ENCODE peak calls at places on chromosome 1, in five cellular contexts. One of them, this sample, is unnamed.
A peak's percentile ranks its signal among the peaks of the same experiment; 100 is the strongest.

GRCh38 chr1:44733365-44733764 is 2.4 kb upstream of the RNU5D-1 start:
- DNase-seq in GM23338: no peak
- DNase-seq in neural progenitor cell: no peak
- DNase-seq in OCI-LY7: no peak
- DNase-seq in PC-3: peak; percentile 47
- DNase-seq in this sample: peak; percentile 77

GRCh38 chr1:235401251-235401650 is 34.0 kb downstream of the TBCE start:
- DNase-seq in OCI-LY7: no peak
- DNase-seq in neural progenitor cell: no peak
- DNase-seq in GM23338: no peak
- DNase-seq in PC-3: no peak
- DNase-seq in this sample: peak; percentile 38

GRCh38 chr1:169860750-169861149 is 32.9 kb downstream of the SCYL3 start:
- DNase-seq in neural progenitor cell: no peak
- DNase-seq in OCI-LY7: no peak
- DNase-seq in GM23338: no peak
- DNase-seq in PC-3: no peak
- DNase-seq in this sample: no peak

GRCh38 chr1:33043267-33044090 is 6.8 kb upstream of the AK2 start:
- DNase-seq in PC-3: no peak
- DNase-seq in OCI-LY7: no peak
- DNase-seq in neural progenitor cell: no peak
- DNase-seq in GM23338: no peak
- DNase-seq in this sample: no peak

GRCh38 chr1:87902830-87903614 is 574.3 kb downstream of the LMO4 start:
- DNase-seq in GM23338: no peak
- DNase-seq in neural progenitor cell: peak; percentile 23
- DNase-seq in OCI-LY7: no peak
- DNase-seq in PC-3: peak; percentile 9
- DNase-seq in this sample: peak; percentile 7

GRCh38 chr1:196409586-196409985 is 198.7 kb downstream of the KCNT2 start:
- DNase-seq in OCI-LY7: no peak
- DNase-seq in PC-3: peak; percentile 7
- DNase-seq in neural progenitor cell: no peak
- DNase-seq in GM23338: no peak
- DNase-seq in this sample: peak; percentile 5

GRCh38 chr1:1068374-1069060 is 5.6 kb downstream of the RNF223 start:
- DNase-seq in GM23338: peak; percentile 52
- DNase-seq in OCI-LY7: peak; percentile 68
- DNase-seq in PC-3: peak; percentile 93
- DNase-seq in neural progenitor cell: peak; percentile 52
- DNase-seq in this sample: no peak

GRCh38 chr1:58966917-58967733 is 183.3 kb upstream of the JUN start:
- DNase-seq in PC-3: no peak
- DNase-seq in GM23338: no peak
- DNase-seq in OCI-LY7: no peak
- DNase-seq in neural progenitor cell: no peak
- DNase-seq in this sample: no peak

GRCh38 chr1:53362851-53363642 is 35.2 kb upstream of the LRP8 start:
- DNase-seq in GM23338: peak; percentile 32
- DNase-seq in OCI-LY7: peak; percentile 17
- DNase-seq in neural progenitor cell: no peak
- DNase-seq in PC-3: no peak
- DNase-seq in this sample: no peak

GRCh38 chr1:20440785-20441200 is 45.2 kb downstream of the CAMK2N1 start:
- DNase-seq in GM23338: peak; percentile 88
- DNase-seq in neural progenitor cell: peak; percentile 71
- DNase-seq in OCI-LY7: peak; percentile 83
- DNase-seq in PC-3: peak; percentile 69
- DNase-seq in this sample: peak; percentile 70

GRCh38 chr1:185446131-185446530 is 129.1 kb upstream of the IVNS1ABP start:
- DNase-seq in PC-3: no peak
- DNase-seq in OCI-LY7: no peak
- DNase-seq in GM23338: no peak
- DNase-seq in neural progenitor cell: no peak
- DNase-seq in this sample: no peak

GRCh38 chr1:65687435-65688214 is 105.1 kb upstream of the PDE4B start:
- DNase-seq in OCI-LY7: peak; percentile 61
- DNase-seq in neural progenitor cell: peak; percentile 80
- DNase-seq in PC-3: peak; percentile 83
- DNase-seq in GM23338: peak; percentile 80
- DNase-seq in this sample: peak; percentile 77

GRCh38 chr1:19033926-19034680 is 77.6 kb upstream of the IFFO2 start:
- DNase-seq in GM23338: no peak
- DNase-seq in PC-3: peak; percentile 97
- DNase-seq in neural progenitor cell: no peak
- DNase-seq in OCI-LY7: no peak
- DNase-seq in this sample: peak; percentile 79

GRCh38 chr1:95084317-95085176 is 11.8 kb upstream of the ALG14 start:
- DNase-seq in neural progenitor cell: peak; percentile 67
- DNase-seq in OCI-LY7: peak; percentile 59
- DNase-seq in PC-3: peak; percentile 77
- DNase-seq in GM23338: peak; percentile 83
- DNase-seq in this sample: peak; percentile 38

GRCh38 chr1:209513226-209513625 is 70.3 kb upstream of the CAMK1G start:
- DNase-seq in neural progenitor cell: peak; percentile 68
- DNase-seq in GM23338: peak; percentile 84
- DNase-seq in PC-3: peak; percentile 85
- DNase-seq in OCI-LY7: peak; percentile 21
- DNase-seq in this sample: peak; percentile 61

GRCh38 chr1:197269053-197269452 is 1.0 kb downstream of the CRB1 start:
- DNase-seq in PC-3: no peak
- DNase-seq in OCI-LY7: no peak
- DNase-seq in neural progenitor cell: peak; percentile 11
- DNase-seq in GM23338: no peak
- DNase-seq in this sample: no peak

GRCh38 chr1:64801851-64802523 is 57.1 kb downstream of the RAVER2 start:
- DNase-seq in GM23338: no peak
- DNase-seq in OCI-LY7: no peak
- DNase-seq in neural progenitor cell: no peak
- DNase-seq in PC-3: no peak
- DNase-seq in this sample: no peak

GRCh38 chr1:226223786-226224244 is 351 bp downstream of the MIXL1 start:
- DNase-seq in GM23338: peak; percentile 77
- DNase-seq in neural progenitor cell: peak; percentile 76
- DNase-seq in PC-3: no peak
- DNase-seq in OCI-LY7: peak; percentile 77
- DNase-seq in this sample: peak; percentile 34

GRCh38 chr1:44839561-44839960 is 3.5 kb downstream of the PTCH2 start:
- DNase-seq in PC-3: no peak
- DNase-seq in neural progenitor cell: no peak
- DNase-seq in OCI-LY7: no peak
- DNase-seq in GM23338: no peak
- DNase-seq in this sample: no peak

GRCh38 chr1:109603229-109603628 is 16.2 kb downstream of the GNAT2 start:
- DNase-seq in PC-3: no peak
- DNase-seq in OCI-LY7: no peak
- DNase-seq in neural progenitor cell: no peak
- DNase-seq in GM23338: no peak
- DNase-seq in this sample: no peak

GRCh38 chr1:17869826-17870225 is 114.7 kb downstream of the ACTL8 start:
- DNase-seq in GM23338: no peak
- DNase-seq in PC-3: no peak
- DNase-seq in neural progenitor cell: no peak
- DNase-seq in OCI-LY7: no peak
- DNase-seq in this sample: peak; percentile 55

GRCh38 chr1:47655521-47656300 is 217.9 kb downstream of the FOXD2 start:
- DNase-seq in OCI-LY7: no peak
- DNase-seq in GM23338: no peak
- DNase-seq in PC-3: no peak
- DNase-seq in neural progenitor cell: no peak
- DNase-seq in this sample: no peak

GRCh38 chr1:247358920-247359319 is 27.3 kb upstream of the ZNF496 start:
- DNase-seq in neural progenitor cell: no peak
- DNase-seq in GM23338: no peak
- DNase-seq in OCI-LY7: no peak
- DNase-seq in PC-3: peak; percentile 65
- DNase-seq in this sample: peak; percentile 24

GRCh38 chr1:48052923-48053291 is 55.7 kb upstream of the TRABD2B start:
- DNase-seq in PC-3: no peak
- DNase-seq in GM23338: no peak
- DNase-seq in neural progenitor cell: no peak
- DNase-seq in OCI-LY7: no peak
- DNase-seq in this sample: no peak

GRCh38 chr1:212482352-212483153 is 49.8 kb downstream of the NENF start:
- DNase-seq in GM23338: no peak
- DNase-seq in OCI-LY7: no peak
- DNase-seq in neural progenitor cell: no peak
- DNase-seq in PC-3: peak; percentile 95
- DNase-seq in this sample: peak; percentile 46

GRCh38 chr1:212456166-212456528 is 23.4 kb downstream of the NENF start:
- DNase-seq in GM23338: no peak
- DNase-seq in neural progenitor cell: no peak
- DNase-seq in OCI-LY7: no peak
- DNase-seq in PC-3: peak; percentile 33
- DNase-seq in this sample: no peak

GRCh38 chr1:183841950-183842816 is 37.3 kb downstream of the RGL1 start:
- DNase-seq in neural progenitor cell: no peak
- DNase-seq in OCI-LY7: no peak
- DNase-seq in GM23338: no peak
- DNase-seq in PC-3: peak; percentile 76
- DNase-seq in this sample: peak; percentile 96

GRCh38 chr1:241459186-241459802 is 60.3 kb downstream of the FH start:
- DNase-seq in OCI-LY7: no peak
- DNase-seq in GM23338: no peak
- DNase-seq in PC-3: no peak
- DNase-seq in neural progenitor cell: no peak
- DNase-seq in this sample: no peak
- TF ChIP-seq EZH2phosphoT487 in OCI-LY7: no peak
- TF ChIP-seq EZH2phosphoT487 in GM23338: no peak
- TF ChIP-seq EZH2phosphoT487 in PC-3: no peak
- TF ChIP-seq EZH2phosphoT487 in neural progenitor cell: no peak
- TF ChIP-seq EZH2phosphoT487 in this sample: no peak

DNA sequence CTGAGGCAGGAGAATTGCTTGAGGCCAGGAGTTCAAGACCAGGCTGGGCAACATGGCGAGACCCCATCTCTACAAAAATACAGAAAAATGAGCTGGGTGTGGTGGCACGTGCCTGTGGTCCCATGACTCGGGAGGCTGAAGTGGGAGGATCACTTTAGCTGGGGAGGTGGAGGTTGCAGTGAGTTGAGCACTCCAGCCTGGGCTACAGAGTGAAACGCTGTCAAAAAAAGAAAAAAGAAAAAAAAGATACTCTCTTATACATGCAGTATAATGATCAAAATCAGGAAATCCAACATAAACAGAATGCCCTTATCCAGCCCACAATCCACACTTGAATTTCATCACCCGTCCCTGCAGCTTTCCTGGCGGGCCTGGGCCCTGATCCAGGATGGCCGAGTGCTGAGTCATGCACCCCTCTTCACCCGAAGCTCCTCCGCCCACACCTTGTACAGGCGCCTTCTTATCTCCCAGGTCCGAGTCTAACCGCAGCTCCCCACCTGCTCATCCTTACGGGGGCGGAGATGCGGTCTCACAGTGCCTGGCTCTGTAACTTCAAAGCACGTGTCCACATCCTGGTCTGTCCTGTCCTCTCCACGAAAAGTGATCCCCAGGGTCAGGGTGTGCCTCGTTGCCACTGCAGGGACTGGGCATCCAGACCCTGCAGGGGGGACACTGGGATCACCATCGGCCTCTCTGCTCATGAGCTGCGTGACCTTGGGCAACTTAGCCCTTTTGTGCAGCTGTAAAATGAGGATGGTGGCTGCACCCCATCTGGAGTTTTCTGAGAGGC is 120.2 kb upstream of the SLC45A1 start:
- DNase-seq in OCI-LY7: no peak
- DNase-seq in GM23338: no peak
- DNase-seq in PC-3: peak; percentile 96
- DNase-seq in neural progenitor cell: no peak
- DNase-seq in this sample: peak; percentile 95
- TF ChIP-seq EZH2phosphoT487 in OCI-LY7: no peak
- TF ChIP-seq EZH2phosphoT487 in GM23338: no peak
- TF ChIP-seq EZH2phosphoT487 in PC-3: no peak
- TF ChIP-seq EZH2phosphoT487 in neural progenitor cell: no peak
- TF ChIP-seq EZH2phosphoT487 in this sample: no peak

GRCh38 chr1:29186707-29187106 is 5.0 kb upstream of the SRSF4 start:
- DNase-seq in neural progenitor cell: peak; percentile 51
- DNase-seq in PC-3: no peak
- DNase-seq in GM23338: peak; percentile 63
- DNase-seq in OCI-LY7: no peak
- DNase-seq in this sample: no peak

GRCh38 chr1:29179641-29180184 is 2.0 kb downstream of the SRSF4 start:
- DNase-seq in GM23338: no peak
- DNase-seq in neural progenitor cell: no peak
- DNase-seq in OCI-LY7: no peak
- DNase-seq in PC-3: no peak
- DNase-seq in this sample: peak; percentile 43

GRCh38 chr1:29186252-29186651 is 4.6 kb upstream of the SRSF4 start:
- DNase-seq in OCI-LY7: no peak
- DNase-seq in neural progenitor cell: no peak
- DNase-seq in PC-3: no peak
- DNase-seq in GM23338: no peak
- DNase-seq in this sample: no peak

GRCh38 chr1:29181413-29182225 is at the start of gene SRSF4:
- DNase-seq in neural progenitor cell: peak; percentile 99
- DNase-seq in PC-3: peak; percentile 98
- DNase-seq in OCI-LY7: peak; percentile 99
- DNase-seq in GM23338: peak; percentile 99
- DNase-seq in this sample: peak; percentile 99

GRCh38 chr1:29183287-29183686 is 1.6 kb upstream of the SRSF4 start:
- DNase-seq in GM23338: no peak
- DNase-seq in neural progenitor cell: no peak
- DNase-seq in PC-3: no peak
- DNase-seq in OCI-LY7: no peak
- DNase-seq in this sample: no peak
- TF ChIP-seq EZH2phosphoT487 in GM23338: no peak
- TF ChIP-seq EZH2phosphoT487 in neural progenitor cell: no peak
- TF ChIP-seq EZH2phosphoT487 in PC-3: no peak
- TF ChIP-seq EZH2phosphoT487 in OCI-LY7: no peak
- TF ChIP-seq EZH2phosphoT487 in this sample: no peak

GRCh38 chr1:223337174-223337869 is 26.7 kb downstream of the SUSD4 start:
- DNase-seq in neural progenitor cell: no peak
- DNase-seq in GM23338: no peak
- DNase-seq in OCI-LY7: no peak
- DNase-seq in PC-3: no peak
- DNase-seq in this sample: no peak
- TF ChIP-seq EZH2phosphoT487 in neural progenitor cell: no peak
- TF ChIP-seq EZH2phosphoT487 in GM23338: no peak
- TF ChIP-seq EZH2phosphoT487 in OCI-LY7: no peak
- TF ChIP-seq EZH2phosphoT487 in PC-3: no peak
- TF ChIP-seq EZH2phosphoT487 in this sample: no peak

GRCh38 chr1:29408831-29409605 is 172.7 kb downstream of the PTPRU start:
- DNase-seq in neural progenitor cell: no peak
- DNase-seq in GM23338: no peak
- DNase-seq in OCI-LY7: no peak
- DNase-seq in PC-3: no peak
- DNase-seq in this sample: no peak
- TF ChIP-seq EZH2phosphoT487 in neural progenitor cell: no peak
- TF ChIP-seq EZH2phosphoT487 in GM23338: no peak
- TF ChIP-seq EZH2phosphoT487 in OCI-LY7: no peak
- TF ChIP-seq EZH2phosphoT487 in PC-3: no peak
- TF ChIP-seq EZH2phosphoT487 in this sample: no peak